ENCODE peak calls at places on chromosomes 6 and 20, in five cellular contexts. K is cardiac muscle cell, S is vagina, A is IMR-90, N is lower lobe of right lung. T is an unnamed sample.
A peak's percentile ranks its signal among the peaks of the same experiment; 100 is the strongest.

GRCh38 chr6:150939399-150939798 is 73.9 kb downstream of the MTHFD1L start:
- DNase-seq in K (no peak), S (no peak), A (no peak), N (no peak), T (no peak)

GRCh38 chr6:1527098-1527497 is 82.6 kb upstream of the FOXC1 start:
- DNase-seq in K (peak; percentile 80), S (no peak), A (peak; percentile 58), N (no peak), T (peak; percentile 48)

GRCh38 chr6:44522871-44523270 is 135.4 kb downstream of the CDC5L start:
- DNase-seq in K (no peak), S (no peak), A (no peak), N (no peak), T (no peak)

GRCh38 chr6:106134906-106135634 is 48.9 kb downstream of the PRDM1 start:
- DNase-seq in K (no peak), S (no peak), A (no peak), N (no peak), T (no peak)

GRCh38 chr6:21918081-21918480 is 324.5 kb downstream of the SOX4 start:
- DNase-seq in K (no peak), S (no peak), A (no peak), N (no peak), T (no peak)

GRCh38 chr20:20568604-20569205 is 143.7 kb downstream of the RALGAPA2 start:
- DNase-seq in K (peak; percentile 63), S (no peak), A (peak; percentile 58), N (no peak), T (peak; percentile 47)

GRCh38 chr6:154931741-154932424 is 63.2 kb upstream of the TIAM2 start:
- DNase-seq in K (peak; percentile 33), S (no peak), A (peak; percentile 73), N (no peak), T (no peak)

GRCh38 chr6:111105578-111105977 is 18.3 kb downstream of the SLC16A10 start:
- DNase-seq in K (peak; percentile 51), S (no peak), A (peak; percentile 31), N (peak; percentile 85), T (peak; percentile 40)

GRCh38 chr6:43953256-43953655 is 174.0 kb downstream of the MRPL14 start:
- DNase-seq in K (no peak), S (peak; percentile 29), A (no peak), N (no peak), T (no peak)

GRCh38 chr6:14673201-14673600 is 555.6 kb downstream of the CD83 start:
- DNase-seq in K (peak; percentile 65), S (no peak), A (peak; percentile 83), N (no peak), T (no peak)

GRCh38 chr6:129501401-129502051 is 208.5 kb downstream of the ARHGAP18 start:
- DNase-seq in K (peak; percentile 92), S (no peak), A (peak; percentile 96), N (peak; percentile 52), T (peak; percentile 57)

GRCh38 chr20:23090147-23090546 is 4.0 kb upstream of the CD93 start:
- DNase-seq in K (no peak), S (no peak), A (no peak), N (no peak), T (no peak)

GRCh38 chr20:7497985-7498384 is 442.3 kb downstream of the HAO1 start:
- DNase-seq in K (peak; percentile 80), S (no peak), A (no peak), N (no peak), T (no peak)

GRCh38 chr6:169654590-169655391 is 47.0 kb downstream of the WDR27 start:
- DNase-seq in K (peak; percentile 83), S (no peak), A (peak; percentile 61), N (peak; percentile 81), T (no peak)

GRCh38 chr6:109795994-109796555 is 105.0 kb downstream of the FIG4 start:
- DNase-seq in K (peak; percentile 58), S (no peak), A (peak; percentile 37), N (no peak), T (no peak)

GRCh38 chr6:10099648-10100047 is 315.2 kb downstream of the TFAP2A start:
- DNase-seq in K (no peak), S (no peak), A (no peak), N (peak; percentile 59), T (no peak)

GRCh38 chr6:14399635-14400034 is 282.1 kb downstream of the CD83 start:
- DNase-seq in K (no peak), S (peak; percentile 11), A (peak; percentile 3), N (no peak), T (no peak)

GRCh38 chr6:16436550-16436949 is 198.2 kb downstream of the GMPR start:
- DNase-seq in K (no peak), S (no peak), A (no peak), N (no peak), T (no peak)

GRCh38 chr20:25477156-25477882 is 69.8 kb downstream of the GINS1 start:
- DNase-seq in K (no peak), S (no peak), A (no peak), N (no peak), T (no peak)

GRCh38 chr20:25480156-25480555 is 72.7 kb downstream of the GINS1 start:
- DNase-seq in K (no peak), S (no peak), A (no peak), N (no peak), T (no peak)

GRCh38 chr20:25479638-25480037 is 72.2 kb downstream of the GINS1 start:
- DNase-seq in K (no peak), S (no peak), A (no peak), N (no peak), T (no peak)

GRCh38 chr20:25478889-25479568 is 71.6 kb downstream of the GINS1 start:
- DNase-seq in K (no peak), S (no peak), A (no peak), N (no peak), T (no peak)

DNA sequence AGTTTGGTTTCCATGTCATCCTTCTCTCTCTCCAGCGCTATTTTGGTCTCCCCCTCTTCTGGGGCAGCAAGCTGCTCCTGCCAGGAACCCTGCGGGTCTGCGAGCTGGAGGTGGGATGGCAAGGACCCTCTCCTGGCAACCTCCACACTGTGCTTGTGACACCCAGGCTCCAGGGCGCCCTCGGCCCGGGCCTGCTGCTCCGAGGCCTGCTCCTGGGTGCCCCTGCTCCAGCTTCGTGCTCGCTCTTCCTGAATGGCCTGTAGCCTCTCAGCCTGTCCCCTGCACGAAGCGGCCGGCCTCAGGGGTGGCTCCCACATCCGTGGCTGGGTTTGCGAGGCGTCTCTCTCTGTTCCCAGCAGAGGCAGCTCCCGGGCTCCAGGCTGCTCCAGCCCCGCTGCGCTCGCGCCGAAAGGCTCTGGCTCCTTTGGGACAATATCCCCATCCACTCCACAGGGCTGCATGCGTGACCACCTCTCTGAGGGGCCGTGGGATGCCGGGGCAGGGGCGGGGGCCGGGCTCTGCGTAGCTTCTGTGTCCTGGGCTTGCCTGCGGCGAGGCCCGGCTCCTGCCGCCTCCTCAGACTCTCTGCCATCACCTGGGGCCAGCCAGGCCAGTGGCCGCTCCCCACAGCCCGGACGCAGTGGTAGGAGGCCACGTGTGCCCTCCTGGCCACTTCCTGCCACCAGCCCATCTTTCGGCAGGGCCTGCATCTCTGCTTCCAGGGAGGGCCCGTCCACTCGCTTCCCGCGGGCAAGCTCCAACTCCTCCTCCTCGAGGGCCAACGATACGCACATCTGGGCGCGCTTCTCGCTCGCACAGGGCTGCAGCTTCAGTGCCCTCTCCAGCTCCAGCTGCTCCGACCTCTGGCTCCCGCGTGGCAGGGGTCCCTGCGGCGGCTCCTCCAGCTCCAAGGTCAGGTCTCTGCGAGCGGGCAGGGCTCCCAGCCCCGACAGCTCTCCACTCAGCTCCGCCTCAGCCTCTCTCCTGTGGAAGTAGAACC is 68.9 kb downstream of the GINS1 start:
- DNase-seq in K (no peak), S (no peak), A (no peak), N (no peak), T (no peak)
- H3K36me3 ChIP-seq in K (peaks cover 33% of the 10 kb centered on the region), S (no peaks in the 10 kb centered on the region), A (peaks cover 42% of the 10 kb centered on the region), N (peaks cover 21% of the 10 kb centered on the region), T (no peaks in the 10 kb centered on the region)

DNA sequence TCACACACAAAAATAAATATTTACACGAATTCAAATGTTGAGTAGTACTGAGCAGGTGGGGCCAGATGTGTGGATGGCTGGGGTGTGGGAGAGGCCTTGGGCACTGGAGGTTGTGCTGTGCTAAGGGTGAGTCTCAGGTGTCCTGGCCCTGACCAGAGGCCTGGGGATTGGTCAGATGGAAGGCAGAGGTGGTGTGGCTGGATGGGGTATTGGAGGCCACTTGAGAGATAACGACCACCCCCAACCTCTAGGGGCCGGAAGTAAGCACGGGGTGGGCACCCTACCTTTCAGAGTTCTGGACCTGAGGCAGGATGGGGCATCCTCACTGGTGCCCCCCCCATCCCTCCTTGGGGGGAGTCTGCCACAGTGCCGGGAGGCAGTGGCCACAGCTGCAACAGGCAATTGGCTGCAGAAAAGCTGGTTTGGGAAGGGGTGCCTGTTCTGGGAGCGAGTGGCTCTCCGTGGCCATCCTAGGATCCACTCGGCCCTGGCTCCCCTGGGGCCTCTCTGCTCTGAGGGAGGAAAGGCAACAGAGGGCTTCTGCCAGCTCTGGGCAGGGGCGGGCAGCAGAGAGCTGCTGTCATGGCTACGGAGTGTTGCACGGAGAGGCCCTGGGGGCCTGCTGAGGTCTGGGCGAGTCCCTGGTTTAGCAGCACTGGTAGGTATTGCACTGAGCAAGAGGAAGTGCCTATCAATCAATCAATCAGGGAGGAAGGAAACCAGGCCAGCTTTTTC is 87.6 kb downstream of the ASXL1 start:
- DNase-seq in K (no peak), S (no peak), A (no peak), N (no peak), T (no peak)
- H3K36me3 ChIP-seq in K (peaks cover 16% of the 10 kb centered on the region), S (no peaks in the 10 kb centered on the region), A (peaks cover 66% of the 10 kb centered on the region), N (peaks cover 94% of the 10 kb centered on the region), T (peaks cover 17% of the 10 kb centered on the region)

DNA sequence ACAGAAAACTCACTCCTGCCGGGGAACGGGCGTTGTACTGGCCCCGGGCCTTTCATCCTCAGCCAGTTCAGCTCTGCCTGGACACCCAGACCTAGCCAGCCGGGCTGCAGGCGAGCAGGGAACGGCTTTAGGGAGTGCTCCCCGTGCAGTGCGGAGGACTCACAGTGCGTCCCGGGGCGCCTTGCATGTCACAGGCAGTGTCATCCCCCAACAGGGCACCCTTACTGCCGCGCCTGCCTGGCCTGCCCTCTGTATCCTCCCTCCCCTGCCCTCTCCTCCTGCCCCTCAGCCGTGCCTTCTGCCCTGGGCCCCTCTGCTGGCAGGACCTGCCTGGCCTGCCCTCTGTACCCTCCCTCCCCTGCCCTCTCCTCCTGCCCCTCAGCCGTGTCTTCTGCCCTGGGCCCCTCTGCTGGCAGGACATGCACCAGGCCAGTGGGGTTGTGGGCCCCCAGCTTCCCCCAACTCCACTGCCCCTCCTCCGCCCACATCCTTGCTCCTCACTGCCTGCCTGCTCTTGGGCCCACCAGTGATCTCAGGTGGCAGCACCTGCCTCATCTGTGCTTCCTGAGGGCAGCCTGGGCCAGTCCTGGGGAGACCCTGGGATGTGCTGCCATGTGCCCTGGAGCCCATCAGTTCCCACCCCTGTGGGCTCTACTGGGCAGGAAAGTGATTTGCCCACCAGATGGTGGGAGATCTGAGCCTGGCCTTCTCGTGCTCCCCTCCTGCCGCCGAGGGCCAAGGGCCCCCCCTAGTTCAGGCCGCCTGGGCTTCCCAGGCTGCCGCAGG is 43.0 kb downstream of the PYGB start:
- DNase-seq in K (no peak), S (no peak), A (no peak), N (no peak), T (no peak)
- H3K36me3 ChIP-seq in K (peaks cover 55% of the 10 kb centered on the region), S (no peaks in the 10 kb centered on the region), A (peaks cover 58% of the 10 kb centered on the region), N (peaks cover 78% of the 10 kb centered on the region), T (peaks cover 39% of the 10 kb centered on the region)

GRCh38 chr20:35023624-35024023 is 68.0 kb downstream of the MYH7B start:
- DNase-seq in K (no peak), S (no peak), A (no peak), N (no peak), T (no peak)

GRCh38 chr20:35018578-35019371 is 63.1 kb downstream of the MYH7B start:
- DNase-seq in K (peak; percentile 16), S (peak; percentile 34), A (no peak), N (no peak), T (no peak)

GRCh38 chr20:35021063-35021462 is 65.4 kb downstream of the MYH7B start:
- DNase-seq in K (peak; percentile 67), S (no peak), A (no peak), N (no peak), T (no peak)

GRCh38 chr20:35020108-35021031 is 64.7 kb downstream of the MYH7B start:
- DNase-seq in K (peak; percentile 21), S (no peak), A (no peak), N (no peak), T (no peak)

GRCh38 chr20:35021831-35022230 is 66.2 kb downstream of the MYH7B start:
- DNase-seq in K (no peak), S (no peak), A (no peak), N (no peak), T (no peak)
- H3K36me3 ChIP-seq in K (peaks cover 21% of the 10 kb centered on the region), S (no peaks in the 10 kb centered on the region), A (peaks cover 52% of the 10 kb centered on the region), N (peaks cover 100% of the 10 kb centered on the region), T (peaks cover 16% of the 10 kb centered on the region)

T was measured in HAP-1.